ENCODE peak calls at places on chromosomes 13 and 19, in six cellular contexts. X, J, B, W, R and E are unnamed samples.

GRCh38 chr19:58434217-58434616 is 5.7 kb downstream of the ZNF132 start:
- DNase-seq in W (no peak), B (no peak), R (no peak), X (no peak), J (no peak), E (no peak)

GRCh38 chr19:5178841-5179625 is 161.6 kb downstream of the PTPRS start:
- DNase-seq in J (no peak), W (no peak), R (no peak), X (no peak), B (no peak), E (no peak)

GRCh38 chr19:47428177-47428894 is 9.0 kb upstream of the MEIS3 start:
- DNase-seq in R (peak; percentile 87), J (peak; percentile 86), B (peak; percentile 73), X (peak; percentile 60), W (peak; percentile 72), E (no peak)

GRCh38 chr19:52648336-52648990 is 10.3 kb upstream of the ZNF83 start:
- DNase-seq in J (no peak), W (no peak), R (no peak), X (no peak), B (no peak), E (no peak)

GRCh38 chr19:8320564-8321066 is 560 bp downstream of the NDUFA7 start:
- DNase-seq in R (no peak), W (no peak), J (peak; percentile 44), X (no peak), B (no peak), E (no peak)

GRCh38 chr13:67366533-67366932 is 136.4 kb upstream of the PCDH9 start:
- DNase-seq in W (no peak), J (no peak), X (no peak), B (no peak), R (no peak), E (no peak)

GRCh38 chr13:79776538-79776937 is 295.6 kb downstream of the NDFIP2 start:
- DNase-seq in B (no peak), R (no peak), W (no peak), X (no peak), J (no peak), E (no peak)

GRCh38 chr19:3324405-3324856 is 42.0 kb upstream of the NFIC start:
- DNase-seq in J (peak; percentile 93), B (peak; percentile 69), R (no peak), X (peak; percentile 69), W (no peak), E (peak; percentile 37)

GRCh38 chr13:25080773-25081172 is 15.2 kb upstream of the PABPC3 start:
- DNase-seq in W (no peak), R (no peak), X (no peak), J (no peak), B (no peak), E (no peak)

GRCh38 chr13:109840201-109840892 is 54.0 kb upstream of the IRS2 start:
- DNase-seq in X (no peak), B (no peak), W (no peak), R (no peak), J (peak; percentile 35), E (no peak)

GRCh38 chr19:18985257-18985656 is 44.2 kb upstream of the HOMER3 start:
- DNase-seq in X (no peak), W (no peak), B (peak; percentile 19), R (no peak), J (no peak), E (no peak)

GRCh38 chr19:57410748-57411671 is at the start of gene ZNF17:
- DNase-seq in J (peak; percentile 87), X (peak; percentile 86), R (peak; percentile 85), W (peak; percentile 79), B (peak; percentile 92), E (peak; percentile 56)

GRCh38 chr19:48391100-48392005 is at the start of gene KDELR1:
- DNase-seq in R (no peak), W (no peak), X (peak; percentile 66), B (peak; percentile 71), J (peak; percentile 80), E (peak; percentile 42)

GRCh38 chr13:75761373-75761772 is 125.2 kb downstream of the LMO7 start:
- DNase-seq in J (no peak), R (no peak), W (no peak), X (no peak), B (no peak), E (no peak)

GRCh38 chr13:102555914-102556553 is 40.8 kb upstream of the TPP2 start:
- DNase-seq in J (no peak), R (peak; percentile 28), W (peak; percentile 6), B (no peak), X (no peak), E (no peak)

GRCh38 chr13:92640936-92641335 is 585.7 kb upstream of the GPC6 start:
- DNase-seq in J (no peak), B (no peak), W (no peak), X (no peak), R (no peak), E (no peak)

GRCh38 chr19:6378036-6378435 is 2.3 kb upstream of the PSPN start:
- DNase-seq in W (no peak), X (no peak), B (no peak), R (no peak), J (no peak), E (no peak)

GRCh38 chr19:46728693-46729339 is 11.9 kb upstream of the PRKD2 start:
- DNase-seq in R (no peak), X (peak; percentile 82), J (peak; percentile 83), W (no peak), B (peak; percentile 58), E (peak; percentile 60)

GRCh38 chr19:16359074-16359473 is 34.4 kb downstream of the KLF2 start:
- DNase-seq in W (no peak), R (no peak), X (no peak), B (no peak), J (no peak), E (no peak)

GRCh38 chr13:114065926-114066774 is 66.3 kb downstream of the RASA3 start:
- DNase-seq in J (peak; percentile 65), W (no peak), R (no peak), X (no peak), B (no peak), E (no peak)

GRCh38 chr19:52291781-52292180 is 5.2 kb upstream of the ZNF480 start:
- DNase-seq in W (no peak), J (no peak), R (no peak), B (no peak), X (no peak), E (no peak)

GRCh38 chr13:95023405-95023804 is 277.8 kb downstream of the ABCC4 start:
- DNase-seq in X (no peak), W (no peak), R (no peak), J (no peak), B (no peak), E (no peak)

GRCh38 chr19:13163609-13164364 is 13.6 kb downstream of the IER2 start:
- DNase-seq in X (no peak), R (peak; percentile 92), B (peak; percentile 62), J (peak; percentile 78), W (no peak), E (no peak)

GRCh38 chr13:30305456-30305855 is 1.9 kb downstream of the KATNAL1 start:
- DNase-seq in W (no peak), B (no peak), X (no peak), J (no peak), R (no peak), E (no peak)

GRCh38 chr19:4014541-4015491 is 7.3 kb downstream of the PIAS4 start:
- DNase-seq in W (no peak), R (peak; percentile 11), B (no peak), X (no peak), J (peak; percentile 64), E (no peak)

GRCh38 chr13:94878721-94879120 is 166.4 kb upstream of the SOX21 start:
- DNase-seq in W (no peak), X (no peak), J (no peak), B (no peak), R (no peak), E (no peak)

GRCh38 chr13:46160474-46161066 is 21.4 kb downstream of the LCP1 start:
- DNase-seq in X (no peak), R (peak; percentile 40), W (peak; percentile 32), B (no peak), J (no peak), E (no peak)

GRCh38 chr19:44775676-44776240 is 1.9 kb upstream of the CBLC start:
- DNase-seq in R (no peak), X (no peak), J (no peak), W (no peak), B (no peak), E (no peak)

GRCh38 chr19:2289714-2290435 is 7.9 kb upstream of the PEAK3 start:
- DNase-seq in J (peak; percentile 64), R (no peak), B (no peak), W (no peak), X (no peak), E (peak; percentile 45)

GRCh38 chr13:94431569-94431968 is 47.9 kb downstream of the DCT start:
- DNase-seq in W (no peak), B (no peak), R (no peak), J (no peak), X (no peak), E (no peak)

GRCh38 chr13:51235756-51236564 is 13.8 kb downstream of the FAM124A start:
- DNase-seq in J (no peak), B (no peak), R (no peak), X (no peak), W (no peak), E (no peak)

GRCh38 chr13:28819748-28820098 is 416 bp upstream of the MTUS2 start:
- DNase-seq in B (no peak), J (peak; percentile 64), X (peak; percentile 14), W (no peak), R (peak; percentile 51), E (no peak)

GRCh38 chr19:1736916-1737315 is 16.4 kb upstream of the ONECUT3 start:
- DNase-seq in W (no peak), R (no peak), X (no peak), J (no peak), B (no peak), E (no peak)

GRCh38 chr13:20487927-20488326 is 37.7 kb downstream of the CRYL1 start:
- DNase-seq in W (no peak), B (no peak), J (no peak), X (no peak), R (no peak), E (no peak)

GRCh38 chr13:106213028-106213427 is 322.4 kb downstream of the EFNB2 start:
- DNase-seq in B (no peak), J (no peak), W (no peak), R (no peak), X (no peak), E (no peak)

GRCh38 chr19:56369886-56370676 is 23.3 kb downstream of the ZNF582 start:
- DNase-seq in W (no peak), X (no peak), R (no peak), J (no peak), B (no peak), E (no peak)

GRCh38 chr19:2034729-2035589 is 16.1 kb downstream of the MKNK2 start:
- DNase-seq in W (no peak), X (no peak), B (no peak), R (peak; percentile 62), J (peak; percentile 86), E (no peak)